ENCODE peak calls at places on chromosome 15, in eight cellular contexts. Q is GDM1; K is globus pallidus; G is cardiac fibroblast; J is stimulated activated CD4-positive, alpha-beta T cell treated with anti-CD3 and anti-CD28 coated beads, Interleukin-12 subunit alpha, Interleukin-12 subunit beta, amount 100 ng/mL, for 48 hours; E is endothelial cell; R is AG09309; H is SK-N-SH. V is an unnamed sample.

GRCh38 chr15:74983725-74984231 is 11.6 kb upstream of the SCAMP5 start:
- DNase-seq in Q (no peak), K (no peak), G (no peak), J (peak; percentile 43), E (no peak), R (no peak), H (no peak), V (peak; percentile 60)

GRCh38 chr15:70605606-70606410 is 157.6 kb downstream of the UACA start:
- DNase-seq in Q (no peak), K (peak; percentile 83), G (peak; percentile 81), J (no peak), E (no peak), R (no peak), H (peak; percentile 65), V (no peak)

GRCh38 chr15:99016680-99017321 is 9.2 kb upstream of the PGPEP1L start:
- DNase-seq in Q (no peak), K (no peak), G (peak; percentile 31), J (no peak), E (peak; percentile 18), R (peak; percentile 51), H (peak; percentile 42), V (no peak)

GRCh38 chr15:85879334-85880163 is 84.8 kb upstream of the KLHL25 start:
- DNase-seq in Q (no peak), K (no peak), G (peak; percentile 7), J (no peak), E (no peak), R (no peak), H (no peak), V (no peak)

GRCh38 chr15:72844067-72844466 is 60.5 kb upstream of the ADPGK start:
- DNase-seq in Q (no peak), K (no peak), G (no peak), J (no peak), E (no peak), R (no peak), H (no peak), V (no peak)

GRCh38 chr15:34214135-34214534 is 4.2 kb upstream of the KATNBL1 start:
- DNase-seq in Q (no peak), K (no peak), G (no peak), J (no peak), E (no peak), R (no peak), H (no peak), V (no peak)

GRCh38 chr15:57321973-57322601 is 54.2 kb upstream of the CGNL1 start:
- DNase-seq in Q (no peak), K (no peak), G (no peak), J (no peak), E (peak; percentile 59), R (no peak), H (no peak), V (no peak)

GRCh38 chr15:83446904-83447708 is at the start of gene SH3GL3:
- DNase-seq in Q (no peak), K (peak; percentile 93), G (peak; percentile 67), J (peak; percentile 52), E (peak; percentile 74), R (no peak), H (peak; percentile 82), V (no peak)

GRCh38 chr15:81000144-81000625 is 538 bp upstream of the TLNRD1 start:
- DNase-seq in Q (no peak), K (no peak), G (peak; percentile 40), J (no peak), E (no peak), R (no peak), H (no peak), V (no peak)

GRCh38 chr15:36666228-36666627 is 86.8 kb downstream of the CDIN1 start:
- DNase-seq in Q (no peak), K (no peak), G (no peak), J (no peak), E (no peak), R (no peak), H (peak; percentile 36), V (no peak)

GRCh38 chr15:74193305-74193718 is 9.3 kb downstream of the STRA6 start:
- DNase-seq in Q (no peak), K (no peak), G (peak; percentile 92), J (no peak), E (no peak), R (peak; percentile 87), H (no peak), V (no peak)

GRCh38 chr15:78841307-78841706 is 30.0 kb upstream of the ADAMTS7 start:
- DNase-seq in Q (no peak), K (no peak), G (no peak), J (no peak), E (no peak), R (no peak), H (no peak), V (no peak)

GRCh38 chr15:31065824-31066223 is 35.7 kb downstream of the TRPM1 start:
- DNase-seq in Q (no peak), K (no peak), G (no peak), J (no peak), E (no peak), R (no peak), H (no peak), V (no peak)

GRCh38 chr15:85297537-85297936 is 82.9 kb upstream of the AKAP13 start:
- DNase-seq in Q (no peak), K (no peak), G (no peak), J (no peak), E (no peak), R (no peak), H (no peak), V (no peak)

GRCh38 chr15:101013151-101013550 is 94.0 kb downstream of the LRRK1 start:
- DNase-seq in Q (no peak), K (no peak), G (no peak), J (no peak), E (no peak), R (no peak), H (no peak), V (no peak)

GRCh38 chr15:82091636-82092140 is 45.9 kb upstream of the MEX3B start:
- DNase-seq in Q (no peak), K (no peak), G (peak; percentile 14), J (no peak), E (no peak), R (no peak), H (no peak), V (no peak)

GRCh38 chr15:54604963-54605362 is 591.8 kb downstream of the RSL24D1 start:
- DNase-seq in Q (no peak), K (no peak), G (no peak), J (no peak), E (no peak), R (no peak), H (no peak), V (no peak)

GRCh38 chr15:92019706-92020105 is 166.2 kb downstream of the SLCO3A1 start:
- DNase-seq in Q (no peak), K (no peak), G (no peak), J (no peak), E (no peak), R (no peak), H (no peak), V (no peak)

GRCh38 chr15:45099549-45100165 is 14.3 kb downstream of the DUOX2 start:
- DNase-seq in Q (no peak), K (no peak), G (no peak), J (no peak), E (no peak), R (no peak), H (no peak), V (no peak)

GRCh38 chr15:68383161-68384074 is 48.5 kb downstream of the ITGA11 start:
- DNase-seq in Q (peak; percentile 44), K (peak; percentile 30), G (peak; percentile 72), J (peak; percentile 9), E (peak; percentile 36), R (no peak), H (peak; percentile 64), V (no peak)

GRCh38 chr15:47607750-47608149 is 109.6 kb upstream of the SEMA6D start:
- DNase-seq in Q (no peak), K (peak; percentile 12), G (no peak), J (no peak), E (no peak), R (no peak), H (peak; percentile 33), V (no peak)

GRCh38 chr15:65343374-65343981 is 34.3 kb downstream of the IGDCC3 start:
- DNase-seq in Q (no peak), K (no peak), G (no peak), J (no peak), E (no peak), R (no peak), H (no peak), V (no peak)

GRCh38 chr15:71790081-71790480 is 20.3 kb upstream of the NR2E3 start:
- DNase-seq in Q (no peak), K (no peak), G (peak; percentile 61), J (no peak), E (no peak), R (no peak), H (no peak), V (no peak)

GRCh38 chr15:88490036-88490435 is 22.5 kb downstream of the MRPS11 start:
- DNase-seq in Q (no peak), K (no peak), G (no peak), J (no peak), E (no peak), R (no peak), H (no peak), V (no peak)

GRCh38 chr15:37900286-37901221 is 33.9 kb upstream of the TMCO5A start:
- DNase-seq in Q (no peak), K (no peak), G (peak; percentile 76), J (no peak), E (no peak), R (no peak), H (no peak), V (no peak)

GRCh38 chr15:70955151-70955550 is 62.5 kb downstream of the LRRC49 start:
- DNase-seq in Q (no peak), K (no peak), G (no peak), J (no peak), E (no peak), R (no peak), H (no peak), V (no peak)

GRCh38 chr15:99154271-99154670 is 49.4 kb downstream of the SYNM start:
- DNase-seq in Q (no peak), K (no peak), G (peak; percentile 12), J (no peak), E (no peak), R (no peak), H (no peak), V (no peak)

GRCh38 chr15:93719941-93720351 is 511.4 kb upstream of the MCTP2 start:
- DNase-seq in Q (no peak), K (no peak), G (no peak), J (no peak), E (no peak), R (no peak), H (no peak), V (no peak)

GRCh38 chr15:70566047-70566835 is 197.1 kb downstream of the UACA start:
- DNase-seq in Q (peak; percentile 74), K (no peak), G (no peak), J (no peak), E (peak; percentile 45), R (no peak), H (no peak), V (no peak)

GRCh38 chr15:69585937-69586336 is 133.3 kb downstream of the RPLP1 start:
- DNase-seq in Q (no peak), K (no peak), G (no peak), J (no peak), E (no peak), R (no peak), H (no peak), V (no peak)

GRCh38 chr15:93298901-93299300 is 209.9 kb upstream of the RGMA start:
- DNase-seq in Q (no peak), K (no peak), G (no peak), J (no peak), E (no peak), R (no peak), H (no peak), V (peak; percentile 18)

V was measured in HL-60.